ENCODE peak calls at places on chromosomes 13 and 19, in eight cellular contexts. One of them, this sample, is unnamed.

GRCh38 chr19:56566904-56567273 is 379 bp upstream of the ZNF470 start:
- DNase-seq in activated naive CD4-positive, alpha-beta T cell treated with anti-CD3 and anti-CD28 coated beads, Interleukin-2, amount 50 U/mL, for 16 hours: peak
- DNase-seq in substantia nigra: no peak
- DNase-seq in mucosa of descending colon: peak
- DNase-seq in neuronal stem cell: no peak
- DNase-seq in T-helper 1 cell: no peak
- DNase-seq in thoracic aorta: peak
- DNase-seq in GM04504: no peak
- DNase-seq in this sample: peak

GRCh38 chr13:45500492-45501174 is 35.9 kb downstream of the COG3 start:
- DNase-seq in activated naive CD4-positive, alpha-beta T cell treated with anti-CD3 and anti-CD28 coated beads, Interleukin-2, amount 50 U/mL, for 16 hours: no peak
- DNase-seq in substantia nigra: no peak
- DNase-seq in mucosa of descending colon: no peak
- DNase-seq in neuronal stem cell: no peak
- DNase-seq in T-helper 1 cell: no peak
- DNase-seq in thoracic aorta: no peak
- DNase-seq in GM04504: peak
- DNase-seq in this sample: peak

GRCh38 chr13:107209811-107210210 is 641.9 kb upstream of the ARGLU1 start:
- DNase-seq in activated naive CD4-positive, alpha-beta T cell treated with anti-CD3 and anti-CD28 coated beads, Interleukin-2, amount 50 U/mL, for 16 hours: no peak
- DNase-seq in substantia nigra: no peak
- DNase-seq in mucosa of descending colon: no peak
- DNase-seq in neuronal stem cell: no peak
- DNase-seq in T-helper 1 cell: no peak
- DNase-seq in thoracic aorta: no peak
- DNase-seq in GM04504: peak
- DNase-seq in this sample: no peak

GRCh38 chr19:47296036-47296435 is 13.6 kb upstream of the C5AR1 start:
- DNase-seq in activated naive CD4-positive, alpha-beta T cell treated with anti-CD3 and anti-CD28 coated beads, Interleukin-2, amount 50 U/mL, for 16 hours: peak
- DNase-seq in substantia nigra: no peak
- DNase-seq in mucosa of descending colon: no peak
- DNase-seq in neuronal stem cell: peak
- DNase-seq in T-helper 1 cell: peak
- DNase-seq in thoracic aorta: peak
- DNase-seq in GM04504: no peak
- DNase-seq in this sample: peak

GRCh38 chr19:17841810-17842662 is 5.7 kb downstream of the JAK3 start:
- DNase-seq in activated naive CD4-positive, alpha-beta T cell treated with anti-CD3 and anti-CD28 coated beads, Interleukin-2, amount 50 U/mL, for 16 hours: peak
- DNase-seq in substantia nigra: no peak
- DNase-seq in mucosa of descending colon: peak
- DNase-seq in neuronal stem cell: peak
- DNase-seq in T-helper 1 cell: no peak
- DNase-seq in thoracic aorta: no peak
- DNase-seq in GM04504: no peak
- DNase-seq in this sample: no peak

GRCh38 chr19:31596751-31597150 is 247.5 kb upstream of the TSHZ3 start:
- DNase-seq in activated naive CD4-positive, alpha-beta T cell treated with anti-CD3 and anti-CD28 coated beads, Interleukin-2, amount 50 U/mL, for 16 hours: no peak
- DNase-seq in substantia nigra: no peak
- DNase-seq in mucosa of descending colon: no peak
- DNase-seq in neuronal stem cell: no peak
- DNase-seq in T-helper 1 cell: no peak
- DNase-seq in thoracic aorta: no peak
- DNase-seq in GM04504: no peak
- DNase-seq in this sample: no peak

GRCh38 chr13:44136693-44137268 is 236.8 kb upstream of the SERP2 start:
- DNase-seq in activated naive CD4-positive, alpha-beta T cell treated with anti-CD3 and anti-CD28 coated beads, Interleukin-2, amount 50 U/mL, for 16 hours: no peak
- DNase-seq in substantia nigra: no peak
- DNase-seq in mucosa of descending colon: no peak
- DNase-seq in neuronal stem cell: no peak
- DNase-seq in T-helper 1 cell: no peak
- DNase-seq in thoracic aorta: no peak
- DNase-seq in GM04504: no peak
- DNase-seq in this sample: no peak

GRCh38 chr13:41621716-41622508 is 164.6 kb downstream of the RGCC start:
- DNase-seq in activated naive CD4-positive, alpha-beta T cell treated with anti-CD3 and anti-CD28 coated beads, Interleukin-2, amount 50 U/mL, for 16 hours: no peak
- DNase-seq in substantia nigra: no peak
- DNase-seq in mucosa of descending colon: no peak
- DNase-seq in neuronal stem cell: no peak
- DNase-seq in T-helper 1 cell: no peak
- DNase-seq in thoracic aorta: no peak
- DNase-seq in GM04504: no peak
- DNase-seq in this sample: no peak

GRCh38 chr19:31350693-31351211 is 1.5 kb upstream of the TSHZ3 start:
- DNase-seq in activated naive CD4-positive, alpha-beta T cell treated with anti-CD3 and anti-CD28 coated beads, Interleukin-2, amount 50 U/mL, for 16 hours: peak
- DNase-seq in substantia nigra: no peak
- DNase-seq in mucosa of descending colon: no peak
- DNase-seq in neuronal stem cell: no peak
- DNase-seq in T-helper 1 cell: no peak
- DNase-seq in thoracic aorta: no peak
- DNase-seq in GM04504: no peak
- DNase-seq in this sample: peak